ENCODE peak calls at places on chromosomes 12 and 14, in six cellular contexts. X is heart right ventricle; W is SJSA1; D is brain microvascular endothelial cell; S is CD8-positive, alpha-beta T cell; B is SJCRH30. F is an unnamed sample.

GRCh38 chr12:14185441-14186192 is 179.9 kb upstream of the ATF7IP start:
- DNase-seq in D (peak), S (no peak), X (peak), B (peak), W (peak), F (peak)

GRCh38 chr14:33567736-33568124 is 383.1 kb downstream of the EGLN3 start:
- DNase-seq in W (no peak), B (no peak), D (peak), S (no peak), X (no peak), F (peak)

GRCh38 chr14:90140298-90140955 is 78.6 kb downstream of the KCNK13 start:
- DNase-seq in B (peak), D (peak), S (no peak), X (no peak), W (peak), F (peak)

GRCh38 chr12:118220697-118221096 is 84.8 kb downstream of the PEBP1 start:
- DNase-seq in B (no peak), W (no peak), X (no peak), D (no peak), S (no peak), F (no peak)

GRCh38 chr12:68611094-68611818 is 557 bp downstream of the RAP1B start:
- DNase-seq in D (no peak), X (peak), B (peak), W (peak), S (peak), F (peak)

GRCh38 chr12:69388371-69388770 is 28.8 kb downstream of the YEATS4 start:
- DNase-seq in X (no peak), D (no peak), B (peak), W (peak), S (no peak), F (peak)

GRCh38 chr14:105885561-105886320 is 359.4 kb downstream of the TMEM121 start:
- DNase-seq in W (no peak), X (no peak), S (peak), D (no peak), B (no peak), F (no peak)

GRCh38 chr14:67357583-67358354 is 1.8 kb downstream of the ATP6V1D start:
- DNase-seq in S (no peak), B (no peak), D (peak), W (no peak), X (no peak), F (peak)

GRCh38 chr12:123131291-123131831 is 19.5 kb downstream of the PITPNM2 start:
- DNase-seq in D (peak), B (no peak), X (no peak), S (no peak), W (no peak), F (no peak)

GRCh38 chr12:20212658-20213387 is 155.5 kb upstream of the PDE3A start:
- DNase-seq in X (peak), D (peak), B (peak), W (peak), S (no peak), F (peak)

GRCh38 chr14:62592877-62593276 is 452.4 kb downstream of the KCNH5 start:
- DNase-seq in S (no peak), B (no peak), W (no peak), D (no peak), X (no peak), F (peak)

GRCh38 chr14:75915063-75915462 is 66.7 kb downstream of the TGFB3 start:
- DNase-seq in D (no peak), W (no peak), X (no peak), B (no peak), S (no peak), F (no peak)

GRCh38 chr12:13342971-13343370 is 146.4 kb downstream of the EMP1 start:
- DNase-seq in S (no peak), W (no peak), B (no peak), X (no peak), D (no peak), F (peak)

GRCh38 chr12:843609-844008 is 91.2 kb downstream of the WNK1 start:
- DNase-seq in S (no peak), B (no peak), W (no peak), X (no peak), D (peak), F (peak)

GRCh38 chr12:70852416-70853150 is 68.0 kb downstream of the PTPRR start:
- DNase-seq in W (no peak), S (no peak), B (peak), X (no peak), D (no peak), F (no peak)

GRCh38 chr12:93020225-93020997 is 91.3 kb upstream of the EEA1 start:
- DNase-seq in B (no peak), X (no peak), W (no peak), D (no peak), S (no peak), F (no peak)

GRCh38 chr14:28651148-28651547 is 115.4 kb upstream of the FOXG1 start:
- DNase-seq in W (no peak), X (no peak), B (no peak), S (no peak), D (peak), F (peak)

GRCh38 chr14:65948302-65948701 is 535.8 kb downstream of the FUT8 start:
- DNase-seq in D (no peak), S (no peak), X (no peak), W (no peak), B (no peak), F (no peak)

GRCh38 chr12:108622425-108622824 is 11.3 kb downstream of the SELPLG start:
- DNase-seq in D (peak), B (peak), W (no peak), X (peak), S (no peak), F (no peak)

GRCh38 chr14:68806526-68807147 is 13.8 kb upstream of the ZFP36L1 start:
- DNase-seq in W (no peak), B (no peak), D (no peak), X (no peak), S (no peak), F (no peak)

GRCh38 chr12:119423285-119423684 is 88.8 kb downstream of the CCDC60 start:
- DNase-seq in D (no peak), S (no peak), X (no peak), W (no peak), B (peak), F (no peak)

F was measured in astrocyte.